ENCODE peak calls at places on chromosomes 2 and 18, in ten cellular contexts. R, M, A, K, Z, B, C, P, Q and J are unnamed samples.

GRCh38 chr18:74082476-74083070 is 65.1 kb downstream of the FBXO15 start:
- DNase-seq in R (peak), M (no peak), A (no peak), K (peak), Z (no peak), B (peak), C (peak), P (peak), Q (peak), J (peak)

GRCh38 chr2:232511336-232511863 is 8.8 kb upstream of the PRSS56 start:
- DNase-seq in R (no peak), M (no peak), A (no peak), K (no peak), Z (no peak), B (no peak), C (no peak), P (peak), Q (no peak), J (no peak)

GRCh38 chr2:170817999-170818293 is 1.3 kb downstream of the GAD1 start:
- DNase-seq in R (no peak), M (no peak), A (no peak), K (peak), Z (no peak), B (no peak), C (no peak), P (no peak), Q (no peak), J (peak)

GRCh38 chr2:68603059-68603458 is 40.3 kb upstream of the PROKR1 start:
- DNase-seq in R (no peak), M (no peak), A (no peak), K (no peak), Z (no peak), B (no peak), C (no peak), P (no peak), Q (no peak), J (no peak)

GRCh38 chr2:186543561-186544131 is 46.2 kb upstream of the ITGAV start:
- DNase-seq in R (no peak), M (no peak), A (peak), K (no peak), Z (no peak), B (no peak), C (no peak), P (no peak), Q (no peak), J (no peak)

GRCh38 chr2:39730685-39731302 is 48.3 kb downstream of the THUMPD2 start:
- DNase-seq in R (peak), M (no peak), A (no peak), K (no peak), Z (peak), B (peak), C (peak), P (no peak), Q (peak), J (no peak)

GRCh38 chr2:195543063-195543462 is 114.0 kb upstream of the SLC39A10 start:
- DNase-seq in R (no peak), M (no peak), A (no peak), K (no peak), Z (no peak), B (peak), C (peak), P (no peak), Q (no peak), J (no peak)

GRCh38 chr18:48017625-48018024 is 87.2 kb upstream of the SMAD2 start:
- DNase-seq in R (no peak), M (peak), A (no peak), K (no peak), Z (no peak), B (no peak), C (no peak), P (no peak), Q (no peak), J (no peak)

GRCh38 chr18:47794725-47795447 is 135.6 kb downstream of the SMAD2 start:
- DNase-seq in R (no peak), M (no peak), A (no peak), K (no peak), Z (no peak), B (no peak), C (no peak), P (no peak), Q (no peak), J (no peak)

GRCh38 chr18:22168360-22168921 is 948 bp upstream of the GATA6 start:
- DNase-seq in R (no peak), M (no peak), A (no peak), K (peak), Z (no peak), B (no peak), C (peak), P (no peak), Q (no peak), J (peak)

GRCh38 chr2:11457935-11458334 is 8.0 kb downstream of the E2F6 start:
- DNase-seq in R (no peak), M (no peak), A (no peak), K (no peak), Z (no peak), B (no peak), C (no peak), P (no peak), Q (no peak), J (no peak)

GRCh38 chr2:10522726-10523405 is 74.7 kb upstream of the ODC1 start:
- DNase-seq in R (no peak), M (no peak), A (no peak), K (no peak), Z (no peak), B (no peak), C (no peak), P (no peak), Q (no peak), J (no peak)

GRCh38 chr2:42249887-42250286 is 80.7 kb downstream of the EML4 start:
- DNase-seq in R (no peak), M (no peak), A (peak), K (no peak), Z (peak), B (no peak), C (no peak), P (no peak), Q (no peak), J (no peak)

GRCh38 chr18:57437782-57438668 is 2.9 kb downstream of the ONECUT2 start:
- DNase-seq in R (no peak), M (no peak), A (peak), K (peak), Z (peak), B (peak), C (peak), P (no peak), Q (peak), J (peak)

GRCh38 chr2:1647417-1648240 is 96.7 kb downstream of the PXDN start:
- DNase-seq in R (no peak), M (peak), A (no peak), K (no peak), Z (no peak), B (no peak), C (no peak), P (no peak), Q (no peak), J (no peak)

GRCh38 chr2:208939852-208940251 is 484.0 kb upstream of the MAP2 start:
- DNase-seq in R (no peak), M (no peak), A (no peak), K (no peak), Z (no peak), B (no peak), C (no peak), P (no peak), Q (no peak), J (no peak)